ENCODE peak calls at places on chromosomes 6 and 20, in five cellular contexts. G, L, H, T and U are unnamed samples.

GRCh38 chr20:61044499-61044898 is 207.6 kb upstream of the CDH4 start:
- DNase-seq in H (no peak), G (no peak), T (peak; percentile 2), L (peak; percentile 43), U (no peak)

GRCh38 chr6:122449084-122449483 is 22.5 kb downstream of the SERINC1 start:
- DNase-seq in G (no peak), T (no peak), H (no peak), L (no peak), U (no peak)

GRCh38 chr20:5156670-5157448 is 30.1 kb downstream of the CDS2 start:
- DNase-seq in T (peak; percentile 29), H (peak; percentile 63), G (peak; percentile 45), L (no peak), U (no peak)

GRCh38 chr6:12884983-12885382 is 168.4 kb downstream of the PHACTR1 start:
- DNase-seq in H (no peak), T (no peak), G (no peak), L (no peak), U (no peak)

GRCh38 chr6:55892749-55893357 is 17.5 kb upstream of the BMP5 start:
- DNase-seq in T (peak; percentile 30), L (no peak), G (no peak), H (no peak), U (no peak)

GRCh38 chr6:122730775-122731386 is 48.6 kb upstream of the FABP7 start:
- DNase-seq in L (no peak), T (peak; percentile 60), H (peak; percentile 67), G (peak; percentile 28), U (peak; percentile 18)

GRCh38 chr6:125906158-125906998 is 50.2 kb upstream of the HINT3 start:
- DNase-seq in G (peak; percentile 65), T (peak; percentile 41), L (peak; percentile 72), H (peak; percentile 48), U (peak; percentile 46)

GRCh38 chr6:71388846-71389543 is 100.4 kb downstream of the OGFRL1 start:
- DNase-seq in G (no peak), T (peak; percentile 36), H (no peak), L (no peak), U (no peak)

GRCh38 chr6:2863901-2864300 is 22.2 kb upstream of the SERPINB1 start:
- DNase-seq in L (no peak), T (no peak), H (no peak), G (no peak), U (no peak)

GRCh38 chr6:2862712-2863174 is 21.1 kb upstream of the SERPINB1 start:
- DNase-seq in G (no peak), H (no peak), T (no peak), L (no peak), U (peak; percentile 95)

GRCh38 chr6:2866183-2866846 is 24.7 kb upstream of the SERPINB1 start:
- DNase-seq in L (peak; percentile 56), G (peak; percentile 36), H (no peak), T (no peak), U (no peak)

GRCh38 chr6:2868637-2869379 is 27.1 kb upstream of the SERPINB1 start:
- DNase-seq in G (no peak), L (no peak), T (no peak), H (no peak), U (no peak)

DNA sequence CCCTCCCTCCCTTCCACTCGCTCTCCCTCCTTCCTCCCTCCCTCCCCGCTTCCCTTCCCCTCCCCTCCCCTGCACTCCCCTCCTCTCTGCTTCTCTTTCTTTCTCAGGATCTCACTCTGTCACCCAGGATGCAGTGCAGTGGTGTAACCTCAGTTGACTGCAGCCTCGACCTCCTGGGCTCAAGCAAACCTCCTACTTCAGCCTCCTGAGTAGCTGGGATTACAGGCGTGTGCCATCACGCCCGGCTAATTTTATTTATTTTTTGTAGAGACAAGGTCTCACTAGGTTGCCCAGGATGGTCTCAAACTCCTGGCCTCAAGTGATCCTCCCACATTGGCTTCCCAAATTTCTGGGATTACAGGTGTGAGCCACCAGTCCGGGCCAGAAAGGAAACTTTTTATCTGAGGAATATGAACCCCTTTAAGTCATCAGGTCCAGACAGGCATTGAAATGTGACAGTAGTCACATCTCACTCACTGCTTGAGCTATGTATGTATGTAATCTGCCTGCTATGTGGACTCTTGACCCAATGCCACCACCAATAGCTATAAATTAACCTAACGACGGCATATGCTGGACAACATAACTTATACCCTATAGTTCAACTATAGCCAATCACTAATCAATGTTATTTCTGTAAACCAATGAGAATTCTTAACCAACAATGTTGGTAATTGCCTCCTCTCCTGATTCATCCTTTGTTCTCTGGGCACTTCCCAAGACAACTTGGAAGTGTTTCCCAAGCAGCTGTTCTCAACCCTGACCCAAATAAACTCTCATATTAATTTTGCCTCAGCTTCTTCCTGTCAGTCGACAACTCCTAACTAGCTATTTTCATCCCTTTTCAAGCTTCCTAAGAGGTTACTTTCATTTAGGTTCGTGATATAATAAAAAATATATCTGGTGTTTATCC is 23.9 kb upstream of the SERPINB1 start:
- DNase-seq in G (peak; percentile 86), L (no peak), H (peak; percentile 74), T (peak; percentile 59), U (no peak)
- H2AFZ ChIP-seq in G (peak overlapping the region; percentile 25), L (no peak overlapping the region), H (no peak overlapping the region), T (peak overlapping the region; percentile 67), U (peak overlapping the region; percentile 40)

DNA sequence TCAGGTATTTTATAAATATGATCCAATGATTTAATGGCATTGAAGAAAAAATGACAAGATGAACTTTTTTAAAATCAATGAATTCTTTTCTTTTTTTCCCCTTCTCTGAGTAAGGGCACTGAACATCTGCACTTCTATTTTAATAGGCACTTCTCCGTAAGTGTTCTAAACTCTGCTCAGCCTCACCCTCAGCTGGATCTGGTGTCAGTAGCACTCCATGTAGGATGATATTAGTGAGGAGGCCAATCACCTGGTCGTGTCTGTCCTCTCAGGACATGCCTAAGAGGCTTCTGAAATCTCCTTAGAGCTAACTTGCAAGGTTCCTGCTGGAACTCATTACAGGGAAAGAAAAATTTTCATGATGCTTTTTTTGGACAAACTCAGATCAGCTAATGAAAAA is 148.6 kb upstream of the MLIP start:
- DNase-seq in H (no peak), G (no peak), T (no peak), L (no peak), U (no peak)
- H3K4me2 ChIP-seq in H (no peak overlapping the region), G (no peak overlapping the region), T (peak overlapping the region; percentile 3), L (no peak overlapping the region), U (no peak overlapping the region)

GRCh38 chr6:41568585-41569384 is 22.6 kb downstream of the FOXP4 start:
- DNase-seq in G (no peak), H (peak; percentile 22), L (no peak), T (no peak), U (no peak)
- H2AFZ ChIP-seq in G (no peak overlapping the region), H (no peak overlapping the region), L (no peak overlapping the region), T (no peak overlapping the region), U (no peak overlapping the region)

DNA sequence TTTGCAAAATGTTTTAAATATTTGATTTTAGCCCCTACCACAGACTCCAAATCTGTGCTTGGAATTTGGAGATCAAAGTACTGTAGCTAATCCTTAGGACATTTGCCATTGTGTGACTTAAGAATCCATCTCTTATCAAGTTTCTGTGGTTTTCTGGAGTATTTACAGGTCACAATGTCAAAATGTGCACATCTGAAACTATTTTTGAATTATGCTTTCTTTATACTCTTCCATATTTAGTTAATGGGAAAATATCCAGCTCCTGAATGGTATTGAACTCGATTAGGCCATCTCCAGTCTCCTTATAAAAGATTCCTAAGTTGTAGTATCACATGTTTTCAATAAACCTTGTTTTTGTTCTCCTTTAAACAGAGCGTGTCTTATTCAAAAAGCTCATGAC is 162.5 kb downstream of the KHDC1L start:
- DNase-seq in G (no peak), T (no peak), H (no peak), L (no peak), U (no peak)
- H3K4me2 ChIP-seq in G (no peak overlapping the region), T (peak overlapping the region; percentile 68), H (no peak overlapping the region), L (no peak overlapping the region), U (no peak overlapping the region)

DNA sequence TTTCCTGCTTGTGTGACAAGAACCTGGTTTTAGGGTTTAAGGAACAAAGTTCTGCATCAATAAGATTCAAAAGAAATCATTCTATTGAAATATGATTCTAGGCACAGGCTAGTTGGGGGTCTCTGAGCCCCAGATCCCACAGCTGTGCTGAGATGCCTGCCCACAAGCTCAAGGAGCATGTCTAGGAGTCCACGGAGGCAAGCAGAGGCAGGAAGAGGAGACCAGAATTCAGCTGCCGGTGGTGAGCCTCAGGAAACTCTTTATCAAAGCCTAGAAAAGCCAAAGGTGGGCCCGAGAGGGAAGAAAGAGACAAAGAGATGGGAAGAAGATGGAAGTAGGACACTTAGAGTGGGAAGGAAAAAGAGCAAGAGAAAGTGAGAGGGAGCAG is 40.7 kb upstream of the DDR1 start:
- DNase-seq in H (no peak), L (no peak), T (no peak), G (no peak), U (no peak)
- H2AFZ ChIP-seq in H (no peak overlapping the region), L (no peak overlapping the region), T (peak overlapping the region; percentile 65), G (no peak overlapping the region), U (no peak overlapping the region)

DNA sequence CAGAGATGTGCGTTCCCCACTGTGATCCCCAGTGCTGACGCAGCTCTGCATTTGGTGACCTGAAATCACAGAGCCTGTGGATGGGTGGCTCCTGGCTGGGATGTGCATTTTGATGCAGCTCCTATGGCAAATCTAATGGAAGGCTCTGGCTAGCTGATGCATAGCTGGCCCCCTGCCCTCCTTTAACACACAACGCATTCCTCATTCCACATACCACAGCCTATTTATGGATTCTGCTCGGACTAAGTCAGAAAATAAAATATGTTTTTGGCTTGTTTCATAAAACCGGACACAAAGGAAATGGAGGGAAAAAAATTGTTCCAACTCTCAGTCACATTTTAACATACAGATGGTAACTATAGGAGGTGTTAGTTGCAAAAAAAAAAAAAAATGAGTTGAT is 215.2 kb downstream of the HDGFL1 start:
- DNase-seq in L (no peak), H (peak; percentile 40), G (no peak), T (no peak), U (no peak)
- H3K4me2 ChIP-seq in L (no peak overlapping the region), H (peak overlapping the region; percentile 69), G (no peak overlapping the region), T (no peak overlapping the region), U (no peak overlapping the region)

GRCh38 chr6:42268835-42269204 is 51.2 kb upstream of the MRPS10 start:
- DNase-seq in H (no peak), T (no peak), L (no peak), G (no peak), U (no peak)

GRCh38 chr6:42271834-42272805 is 54.5 kb upstream of the MRPS10 start:
- DNase-seq in L (no peak), G (no peak), T (no peak), H (peak; percentile 39), U (no peak)

GRCh38 chr6:42269974-42270510 is 52.4 kb upstream of the MRPS10 start:
- DNase-seq in T (no peak), G (no peak), L (no peak), H (no peak), U (no peak)

GRCh38 chr6:42268016-42268834 is 50.6 kb upstream of the MRPS10 start:
- DNase-seq in T (no peak), L (no peak), H (no peak), G (no peak), U (no peak)

DNA sequence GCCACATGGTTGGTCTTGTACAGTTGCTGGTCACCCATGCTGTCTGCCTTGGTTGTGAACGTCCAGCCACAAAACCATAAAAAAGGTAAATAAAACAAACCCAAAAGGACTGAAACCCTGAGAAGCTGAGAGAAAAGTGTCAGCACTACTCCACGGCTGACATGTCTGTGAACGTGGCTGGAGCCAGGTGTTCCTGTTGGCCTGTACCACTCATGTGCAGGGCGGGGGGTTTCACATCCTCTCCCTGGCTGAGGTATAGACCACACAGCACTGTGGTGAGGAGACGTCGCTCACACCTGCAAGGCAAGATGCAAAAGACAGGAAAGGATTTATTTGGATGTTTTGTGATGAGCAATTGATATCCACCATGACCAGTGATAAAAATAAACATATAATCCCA is 51.9 kb upstream of the MRPS10 start:
- DNase-seq in T (no peak), L (no peak), H (no peak), G (no peak), U (peak; percentile 93)
- H2AFZ ChIP-seq in T (no peak overlapping the region), L (no peak overlapping the region), H (no peak overlapping the region), G (no peak overlapping the region), U (peak overlapping the region; percentile 73)